ENCODE peak calls at places on chromosomes 6 and 20, in nine cellular contexts. G is breast epithelium, L is esophagus muscularis mucosa, J is adrenal gland, O is ovary, U is endothelial cell of umbilical vein, I is tibial nerve, Q is Peyer's patch, N is sigmoid colon. B is an unnamed sample. For H3K27me3, the result is how much of the 10 kb centered on the place peaks cover.

GRCh38 chr6:93222071-93222851 is 197.1 kb downstream of the EPHA7 start:
- DNase-seq in L (no peak), Q (no peak), N (no peak), J (no peak), U (no peak), O (no peak), I (no peak), G (no peak), B (no peak)

GRCh38 chr6:44849829-44850228 is 462.3 kb downstream of the CDC5L start:
- DNase-seq in L (no peak), N (no peak), Q (no peak), U (no peak), G (no peak), J (no peak), O (no peak), I (no peak), B (no peak)

GRCh38 chr6:122714059-122714458 is 65.5 kb upstream of the FABP7 start:
- DNase-seq in G (no peak), I (no peak), Q (no peak), U (no peak), N (no peak), J (no peak), L (no peak), O (no peak), B (no peak)

GRCh38 chr6:11315743-11316437 is 83.4 kb upstream of the NEDD9 start:
- DNase-seq in N (no peak), O (no peak), I (no peak), L (no peak), Q (no peak), J (no peak), U (peak), G (peak), B (peak)

GRCh38 chr20:346640-347316 is at the start of gene NRSN2:
- DNase-seq in O (peak), L (no peak), Q (peak), U (peak), I (no peak), G (peak), N (peak), J (peak), B (peak)

GRCh38 chr6:106745824-106746610 is 116.6 kb downstream of the QRSL1 start:
- DNase-seq in L (no peak), J (no peak), G (no peak), Q (no peak), O (no peak), N (no peak), I (no peak), U (no peak), B (no peak)

GRCh38 chr6:45419574-45420082 is 41.9 kb upstream of the SUPT3H start:
- DNase-seq in J (peak), O (peak), U (peak), Q (peak), N (peak), I (peak), G (peak), L (no peak), B (peak)

GRCh38 chr6:18022398-18023231 is 35.2 kb upstream of the KIF13A start:
- DNase-seq in L (no peak), N (no peak), Q (no peak), G (peak), J (no peak), O (no peak), U (peak), I (no peak), B (no peak)

GRCh38 chr6:10713962-10714361 is 8.9 kb upstream of the TMEM14C start:
- DNase-seq in J (no peak), L (no peak), N (no peak), G (no peak), Q (no peak), I (no peak), O (no peak), U (no peak), B (no peak)

GRCh38 chr20:21101453-21102251 is 4.5 kb downstream of the LINC00237 start:
- DNase-seq in N (no peak), I (no peak), G (no peak), U (no peak), L (peak), Q (peak), J (no peak), O (no peak), B (no peak)

GRCh38 chr6:160789263-160790027 is 87.4 kb downstream of the PLG start:
- DNase-seq in U (no peak), Q (no peak), J (no peak), O (no peak), I (no peak), N (no peak), L (peak), G (no peak), B (no peak)

GRCh38 chr6:148934534-148934933 is 187.7 kb downstream of the UST start:
- DNase-seq in L (no peak), I (peak), Q (no peak), O (peak), J (peak), N (peak), G (no peak), U (no peak), B (no peak)

GRCh38 chr6:108588586-108588985 is 27.9 kb downstream of the FOXO3 start:
- DNase-seq in J (no peak), U (peak), I (no peak), Q (no peak), G (no peak), N (no peak), O (no peak), L (no peak), B (no peak)

GRCh38 chr20:49682278-49682677 is 31.4 kb downstream of the B4GALT5 start:
- DNase-seq in N (no peak), I (no peak), J (no peak), Q (no peak), G (no peak), U (no peak), O (no peak), L (no peak), B (no peak)

GRCh38 chr6:28673800-28674671 is 148.4 kb downstream of the GPX5 start:
- DNase-seq in N (no peak), O (peak), I (no peak), G (no peak), Q (no peak), J (no peak), L (no peak), U (peak), B (no peak)

GRCh38 chr6:170269873-170270541 is 20.9 kb downstream of the DLL1 start:
- DNase-seq in O (no peak), J (no peak), I (no peak), U (no peak), N (no peak), L (no peak), G (no peak), Q (no peak), B (no peak)

DNA sequence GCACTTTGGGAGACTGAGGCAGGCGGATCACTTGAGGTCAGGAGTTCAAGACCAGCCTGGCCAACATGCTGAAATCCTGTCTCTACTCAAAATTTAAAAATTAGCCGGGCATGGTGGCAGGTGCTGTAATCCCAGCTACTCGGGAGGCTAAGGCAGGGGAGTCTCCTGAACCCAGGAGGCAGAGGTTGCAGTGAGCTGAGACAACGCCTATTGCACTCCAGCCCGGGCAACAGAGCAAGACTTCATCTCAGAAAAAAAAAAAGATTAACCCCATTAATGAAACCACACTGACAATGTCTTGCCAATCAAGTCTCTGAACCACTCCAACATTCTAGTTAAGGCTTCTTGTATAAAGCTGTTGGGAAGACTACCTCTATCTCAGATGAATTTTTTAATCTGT is 4.0 kb downstream of the PREP start:
- DNase-seq in L (no peak), G (no peak), Q (peak), N (no peak), J (no peak), I (no peak), U (no peak), O (no peak), B (no peak)
- H3K27me3 ChIP-seq in L (under half), G (under half), Q (under half), N (under half), J (under half), I (under half), U (under half), O (under half), B (under half)

DNA sequence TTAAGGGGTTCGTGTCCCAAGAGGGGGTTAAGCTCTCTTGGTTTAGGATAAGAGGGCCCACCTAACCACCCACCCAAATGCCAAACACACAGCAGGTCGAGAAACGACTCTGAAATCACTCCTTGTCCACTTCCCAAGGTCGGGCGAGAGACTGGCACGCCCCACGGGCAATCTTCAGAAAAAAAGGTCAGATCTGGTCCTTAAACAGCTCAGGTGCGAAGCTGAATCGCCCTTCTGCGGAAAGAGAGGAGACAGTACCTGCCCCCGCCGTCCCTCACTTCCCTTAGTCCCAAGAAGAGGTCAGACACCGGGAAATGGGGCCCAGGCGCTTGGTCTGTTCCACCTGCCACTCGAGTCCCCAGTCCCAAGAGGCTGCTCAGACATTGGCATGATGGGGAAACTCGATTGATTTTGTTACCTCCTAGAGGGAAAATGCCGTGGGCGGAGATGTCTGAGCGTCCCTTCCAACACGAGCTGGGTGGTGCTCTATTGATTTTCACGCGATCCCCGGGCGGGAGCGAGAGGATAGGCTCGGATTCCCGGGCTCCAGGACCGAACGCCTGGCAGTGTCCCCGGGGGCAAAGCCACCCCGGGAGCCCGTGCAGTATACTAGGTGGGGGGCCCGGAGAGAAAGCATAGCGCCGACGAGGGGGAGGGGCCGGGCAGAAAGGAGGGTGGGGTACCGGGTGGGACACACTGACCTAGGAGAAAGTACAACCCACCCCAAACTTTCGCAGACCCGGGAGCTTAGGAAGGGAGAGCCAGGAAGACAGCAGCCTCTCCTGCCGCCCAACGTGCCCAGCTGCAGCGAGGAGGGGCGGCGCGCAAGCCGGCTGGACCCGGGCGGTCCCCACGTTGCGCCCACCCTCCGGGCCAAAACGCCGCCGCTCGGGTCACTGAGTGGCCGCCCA is 1.1 kb upstream of the SAMD5 start:
- DNase-seq in J (no peak), U (peak), L (no peak), I (no peak), N (no peak), Q (peak), G (no peak), O (no peak), B (no peak)
- H3K4me3 ChIP-seq in J (peak), U (peak), L (peak), I (peak), N (peak), Q (peak), G (peak), O (peak), B (peak)

GRCh38 chr6:33706136-33706725 is 5.3 kb downstream of the UQCC2 start:
- DNase-seq in Q (no peak), G (no peak), U (no peak), J (no peak), O (no peak), L (no peak), N (peak), I (no peak), B (no peak)

GRCh38 chr6:33707771-33708170 is 3.7 kb downstream of the UQCC2 start:
- DNase-seq in N (no peak), U (no peak), G (no peak), L (no peak), O (no peak), I (no peak), J (no peak), Q (no peak), B (no peak)

GRCh38 chr6:33705268-33705885 is 6.1 kb downstream of the UQCC2 start:
- DNase-seq in J (no peak), I (no peak), N (no peak), L (no peak), Q (no peak), O (no peak), G (no peak), U (no peak), B (no peak)

GRCh38 chr6:33702345-33702977 is 9.0 kb downstream of the UQCC2 start:
- DNase-seq in O (no peak), Q (peak), G (no peak), J (peak), N (peak), L (no peak), U (peak), I (no peak), B (no peak)

GRCh38 chr6:33704215-33704817 is 7.2 kb downstream of the UQCC2 start:
- DNase-seq in U (no peak), N (no peak), I (no peak), G (no peak), L (no peak), Q (no peak), O (no peak), J (no peak), B (no peak)
- TF ChIP-seq POLR2A in U (no peak), N (no peak), I (no peak), G (no peak), L (no peak), Q (no peak), O (no peak), J (no peak), B (no peak)

DNA sequence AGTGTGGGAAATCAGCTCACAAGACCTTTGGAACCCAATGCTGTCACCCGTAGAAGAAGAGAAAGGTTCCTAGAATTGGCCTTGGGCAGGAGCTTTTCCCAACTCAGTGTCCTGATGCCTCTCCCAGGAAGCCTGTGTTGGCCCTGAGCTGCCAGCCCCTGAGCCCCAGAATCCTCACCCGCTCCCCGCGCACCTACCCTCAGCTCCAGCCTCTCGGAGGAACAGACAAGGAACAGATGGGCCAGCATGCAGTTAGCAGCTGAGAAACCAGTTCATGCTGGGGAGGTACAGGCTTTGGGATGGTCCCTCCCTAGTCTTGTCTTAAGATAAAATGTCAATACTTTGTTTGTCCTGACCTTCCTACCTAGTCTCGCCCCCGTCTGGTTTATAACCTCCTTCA is 121.9 kb upstream of the CDH4 start:
- DNase-seq in J (no peak), N (no peak), U (no peak), O (no peak), Q (no peak), L (no peak), I (no peak), G (no peak), B (no peak)
- H3K27me3 ChIP-seq in J (under half), N (under half), U (under half), O (under half), Q (under half), L (under half), I (under half), G (under half), B (under half)